ENCODE peak calls at places on chromosomes 11 and 22, in six cellular contexts. N is A549, C is right lobe of liver, R is heart right ventricle, Q is mucosa of descending colon, F is choroid plexus epithelial cell. Y is an unnamed sample.

GRCh38 chr22:37328017-37328416 is 45.7 kb downstream of the CYTH4 start:
- DNase-seq in C (no peak), R (no peak), Q (no peak), N (peak; percentile 67), F (peak; percentile 72), Y (no peak)

GRCh38 chr22:50518628-50519027 is 6.8 kb downstream of the SCO2 start:
- DNase-seq in N (no peak), F (no peak), Q (no peak), C (no peak), R (no peak), Y (peak; percentile 9)

GRCh38 chr11:110389946-110390345 is 39.8 kb upstream of the FDX1 start:
- DNase-seq in F (no peak), R (no peak), N (no peak), Q (no peak), C (no peak), Y (no peak)

GRCh38 chr11:57424137-57424801 is 2.7 kb downstream of the SLC43A3 start:
- DNase-seq in Q (no peak), R (no peak), C (no peak), F (no peak), N (no peak), Y (no peak)

GRCh38 chr11:60511393-60511792 is 3.8 kb upstream of the MS4A13 start:
- DNase-seq in Q (no peak), F (no peak), R (no peak), N (no peak), C (no peak), Y (no peak)

GRCh38 chr11:108916935-108917334 is 252.1 kb downstream of the DDX10 start:
- DNase-seq in F (no peak), C (no peak), N (no peak), Q (no peak), R (no peak), Y (no peak)

GRCh38 chr22:23069502-23070357 is 589 bp upstream of the GNAZ start:
- DNase-seq in Q (peak; percentile 90), C (peak; percentile 94), R (peak; percentile 95), F (peak; percentile 89), N (peak; percentile 82), Y (peak; percentile 97)

GRCh38 chr11:44814881-44815592 is 88.3 kb downstream of the TSPAN18 start:
- DNase-seq in Q (no peak), C (no peak), R (no peak), N (no peak), F (peak; percentile 51), Y (no peak)

GRCh38 chr11:61914471-61915171 is 2.7 kb downstream of the RAB3IL1 start:
- DNase-seq in Q (peak; percentile 17), N (no peak), R (no peak), C (no peak), F (no peak), Y (no peak)

GRCh38 chr11:118910309-118911112 is 15.2 kb downstream of the BCL9L start:
- DNase-seq in Q (peak; percentile 82), C (peak; percentile 60), F (peak; percentile 94), R (peak; percentile 82), N (peak; percentile 75), Y (peak; percentile 91)

GRCh38 chr11:35752115-35752514 is 89.5 kb downstream of the TRIM44 start:
- DNase-seq in F (no peak), N (no peak), C (no peak), R (no peak), Q (no peak), Y (no peak)

GRCh38 chr11:35751664-35752061 is 89.1 kb downstream of the TRIM44 start:
- DNase-seq in N (no peak), R (no peak), F (no peak), C (no peak), Q (no peak), Y (no peak)

GRCh38 chr11:35750315-35750714 is 87.7 kb downstream of the TRIM44 start:
- DNase-seq in R (no peak), C (no peak), F (no peak), Q (no peak), N (no peak), Y (no peak)

GRCh38 chr11:35748644-35749043 is 86.1 kb downstream of the TRIM44 start:
- DNase-seq in Q (no peak), C (no peak), R (no peak), F (no peak), N (no peak), Y (no peak)

DNA sequence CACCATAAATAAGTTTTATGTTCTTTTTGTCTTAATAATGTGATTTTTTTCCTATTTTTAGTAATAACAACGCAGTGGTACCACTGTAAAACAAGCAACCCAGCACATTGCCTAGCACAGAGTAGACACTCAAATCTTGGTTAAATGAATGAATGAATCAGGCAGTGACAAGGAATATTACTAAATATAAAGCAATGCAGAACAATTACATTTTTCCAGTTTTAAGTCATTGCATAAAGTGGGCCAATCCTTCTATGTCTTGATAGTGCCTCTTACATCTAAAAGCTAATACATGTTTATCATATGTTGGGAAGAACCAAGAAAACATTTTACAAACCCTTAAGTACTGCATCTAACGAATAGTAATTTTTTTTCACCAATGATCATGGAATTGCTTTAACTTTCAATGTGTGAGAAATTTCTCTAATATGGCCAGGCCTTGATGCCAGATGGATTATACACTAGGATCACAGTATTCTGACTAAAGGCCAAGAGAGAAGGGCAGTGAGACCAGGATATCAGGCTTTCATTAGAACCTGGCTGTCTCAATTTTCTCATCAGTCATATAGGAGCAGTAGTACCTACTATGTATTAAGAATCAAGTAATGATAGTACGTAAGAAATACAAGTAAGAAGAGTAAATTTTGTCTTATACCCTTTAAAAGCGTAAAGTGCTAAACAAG is 88.5 kb downstream of the TRIM44 start:
- DNase-seq in C (no peak), N (no peak), R (no peak), F (no peak), Q (no peak), Y (no peak)
- H3K4me3 ChIP-seq in C (no peak overlapping the region), N (no peak overlapping the region), R (no peak overlapping the region), F (no peak overlapping the region), Q (no peak overlapping the region), Y (no peak overlapping the region)

GRCh38 chr11:20474176-20474950 is 86.8 kb downstream of the PRMT3 start:
- DNase-seq in F (no peak), N (no peak), Q (no peak), C (no peak), R (peak; percentile 20), Y (peak; percentile 56)
- H3K4me3 ChIP-seq in F (no peak overlapping the region), N (no peak overlapping the region), Q (no peak overlapping the region), C (no peak overlapping the region), R (no peak overlapping the region), Y (no peak overlapping the region)

DNA sequence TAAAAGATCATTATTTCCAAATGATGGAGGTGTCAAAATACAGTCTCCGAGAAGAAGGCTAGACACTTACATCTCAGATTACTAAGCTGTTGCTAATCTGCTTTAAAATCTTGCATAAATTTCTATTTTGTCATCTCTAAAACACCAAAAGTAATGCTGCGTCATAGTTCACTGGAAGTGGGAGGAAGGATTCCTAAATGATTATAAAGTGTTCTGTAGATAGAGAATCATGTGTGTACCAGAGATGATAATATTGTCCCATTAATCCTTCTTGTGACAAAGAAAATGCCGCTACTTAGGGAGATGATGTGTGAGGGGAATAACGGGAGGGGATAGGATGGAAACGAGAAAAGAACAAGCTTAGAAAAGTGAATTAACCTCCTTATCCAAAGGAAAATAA is 268.6 kb downstream of the JRKL start:
- DNase-seq in F (no peak), C (no peak), Q (no peak), N (no peak), R (no peak), Y (no peak)
- H3K4me3 ChIP-seq in F (no peak overlapping the region), C (no peak overlapping the region), Q (no peak overlapping the region), N (no peak overlapping the region), R (no peak overlapping the region), Y (no peak overlapping the region)

GRCh38 chr11:88507771-88508557 is 170.4 kb upstream of the CTSC start:
- DNase-seq in Q (no peak), R (no peak), C (no peak), F (no peak), N (no peak), Y (no peak)

GRCh38 chr11:88508558-88508807 is 170.9 kb upstream of the CTSC start:
- DNase-seq in Q (no peak), N (no peak), F (no peak), R (no peak), C (no peak), Y (peak; percentile 36)

DNA sequence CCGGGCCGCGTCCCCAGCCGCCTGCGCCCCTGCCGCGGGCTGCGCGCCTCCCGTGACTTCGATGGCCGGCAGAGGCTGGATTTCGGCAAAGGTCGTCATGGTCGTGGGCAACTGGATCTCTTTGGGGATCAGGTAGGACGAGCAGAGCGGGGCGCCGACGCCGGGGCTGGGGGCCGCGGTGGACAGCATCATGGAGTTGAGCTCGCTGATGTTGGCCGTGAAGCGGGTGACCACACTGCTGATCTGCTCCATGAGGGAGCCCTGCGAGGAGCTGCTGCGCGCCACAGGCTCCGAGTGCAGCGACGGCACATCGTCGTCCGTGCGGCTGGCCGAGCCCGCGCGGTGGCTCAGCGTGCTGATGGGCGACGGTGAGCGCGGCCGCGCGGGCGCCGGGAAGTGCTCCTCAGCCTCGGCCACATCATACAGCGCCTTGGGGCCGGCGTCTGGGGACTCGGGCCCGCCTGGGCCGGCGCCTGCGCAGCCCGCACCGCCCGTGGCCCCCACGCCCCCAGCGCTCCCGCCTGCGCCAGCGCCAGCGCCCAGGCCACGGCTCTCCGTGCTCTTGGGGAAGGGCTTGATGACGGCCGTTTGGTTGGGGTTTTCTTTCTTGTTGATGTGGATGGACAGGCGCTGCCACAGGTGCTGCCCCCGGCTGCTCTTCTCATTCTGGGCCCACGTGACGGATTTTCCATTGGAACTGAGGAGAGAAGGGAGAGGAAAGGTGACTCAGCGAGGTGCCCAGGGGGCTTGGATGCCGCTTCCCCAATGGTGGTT is 171.5 kb upstream of the CTSC start:
- DNase-seq in Q (peak; percentile 49), F (peak; percentile 23), R (peak; percentile 32), N (peak; percentile 10), C (peak; percentile 25), Y (peak; percentile 64)
- H3K4me3 ChIP-seq in Q (no peak overlapping the region), F (peak overlapping the region; percentile 54), R (peak overlapping the region; percentile 23), N (peak overlapping the region; percentile 42), C (peak overlapping the region; percentile 32), Y (peak overlapping the region; percentile 3)

Y was measured in right cardiac atrium.